ENCODE peak calls at places on chromosomes 3 and 15, in seven cellular contexts. O is RWPE2, G is small intestine, M is GM23338, X is keratinocyte, K is tibial artery, F is AG10803. N is an unnamed sample.

GRCh38 chr3:171875923-171876412 is 32.8 kb downstream of the TMEM212 start:
- DNase-seq in O (no peak), G (no peak), M (no peak), X (no peak), K (no peak), F (peak; percentile 34), N (no peak)

GRCh38 chr15:67109141-67110034 is 44.0 kb downstream of the SMAD3 start:
- DNase-seq in O (no peak), G (no peak), M (peak; percentile 26), X (no peak), K (peak; percentile 72), F (peak; percentile 97), N (peak; percentile 89)

GRCh38 chr15:77830041-77830440 is 197.3 kb upstream of the LINGO1 start:
- DNase-seq in O (peak; percentile 63), G (no peak), M (no peak), X (no peak), K (no peak), F (peak; percentile 53), N (peak; percentile 44)

GRCh38 chr3:130760922-130761321 is 14.3 kb upstream of the PIK3R4 start:
- DNase-seq in O (no peak), G (no peak), M (no peak), X (peak; percentile 73), K (no peak), F (no peak), N (no peak)

GRCh38 chr15:99343836-99344551 is 92.7 kb downstream of the LRRC28 start:
- DNase-seq in O (no peak), G (no peak), M (peak; percentile 75), X (no peak), K (no peak), F (no peak), N (no peak)

GRCh38 chr15:68993276-68993675 is 21.2 kb upstream of the NOX5 start:
- DNase-seq in O (peak; percentile 27), G (no peak), M (no peak), X (no peak), K (no peak), F (no peak), N (no peak)

GRCh38 chr15:96345560-96346389 is 15.3 kb downstream of the NR2F2 start:
- DNase-seq in O (no peak), G (peak; percentile 62), M (peak; percentile 82), X (no peak), K (peak; percentile 91), F (peak; percentile 81), N (no peak)

GRCh38 chr15:46576611-46577010 is 941.8 kb downstream of the SQOR start:
- DNase-seq in O (peak; percentile 51), G (no peak), M (no peak), X (no peak), K (no peak), F (peak; percentile 12), N (peak; percentile 2)

DNA sequence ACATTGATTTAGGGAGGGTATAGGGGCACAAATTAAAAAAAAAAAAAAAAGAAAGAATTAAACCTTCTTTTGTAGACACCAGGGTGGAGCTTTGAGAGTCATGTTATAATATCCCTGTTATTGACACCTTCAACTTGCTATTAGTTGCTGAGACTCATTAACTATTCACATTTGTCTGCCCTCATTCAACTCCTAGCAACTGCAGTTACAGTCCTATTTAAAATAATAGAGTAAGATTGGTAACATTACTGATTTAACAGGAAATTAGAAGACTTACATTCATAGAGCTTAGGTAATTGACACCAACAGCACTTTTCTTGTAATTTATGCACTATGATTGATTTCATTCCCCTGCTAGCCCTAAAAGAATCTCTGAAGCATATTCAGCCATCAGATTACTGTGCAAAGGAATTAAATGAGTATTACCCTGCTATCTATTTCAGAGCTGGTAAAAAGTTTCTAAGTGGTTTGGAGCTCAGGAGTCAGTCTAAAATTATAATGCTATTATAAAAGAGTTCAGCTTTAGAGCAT is 148.8 kb upstream of the TBL1XR1 start:
- DNase-seq in O (no peak), G (no peak), M (no peak), X (no peak), K (no peak), F (no peak), N (no peak)
- H3K4me3 ChIP-seq in O (no peak overlapping the region), G (no peak overlapping the region), M (peak overlapping the region; percentile 28), X (no peak overlapping the region), K (no peak overlapping the region), F (no peak overlapping the region), N (no peak overlapping the region)

DNA sequence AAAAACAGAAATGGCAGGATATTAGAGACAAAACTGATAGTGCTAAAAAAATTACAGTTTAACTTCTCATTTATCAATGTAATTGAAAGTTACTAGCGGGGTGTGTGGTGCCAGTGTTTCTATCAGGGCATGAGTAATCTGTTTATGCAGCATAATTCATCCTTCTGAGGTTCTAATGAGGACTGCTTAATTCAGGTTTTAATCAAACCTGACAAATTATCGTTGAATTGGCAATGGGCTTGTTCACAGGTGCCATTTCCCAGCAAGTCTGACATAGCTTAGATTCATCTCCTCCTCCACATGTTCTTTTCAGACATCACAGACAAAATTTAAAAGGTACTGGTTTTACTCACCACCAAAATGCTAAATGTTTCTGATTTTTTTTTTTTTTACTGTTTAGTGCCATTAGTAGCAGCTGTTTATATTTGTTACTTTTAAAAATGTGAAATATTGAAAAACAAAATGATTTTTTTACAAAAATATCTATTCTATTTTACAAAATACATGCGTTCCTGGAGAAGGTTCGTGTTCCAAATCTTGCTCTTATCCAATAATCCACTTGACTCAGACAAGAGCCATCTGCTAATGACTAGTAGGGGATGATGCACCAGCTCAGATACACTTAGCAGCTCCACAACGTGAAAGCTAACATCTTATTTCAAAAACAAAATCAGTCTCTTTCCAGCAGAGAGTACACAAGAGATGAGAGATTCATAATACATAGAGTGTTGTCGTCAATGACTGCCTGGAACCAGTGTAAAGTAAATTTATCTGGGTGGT is 447.7 kb upstream of the DPPA4 start:
- DNase-seq in O (no peak), G (no peak), M (no peak), X (no peak), K (no peak), F (no peak), N (no peak)
- H3K4me3 ChIP-seq in O (no peak overlapping the region), G (no peak overlapping the region), M (no peak overlapping the region), X (no peak overlapping the region), K (no peak overlapping the region), F (no peak overlapping the region), N (no peak overlapping the region)

GRCh38 chr3:118978393-118978758 is 56.3 kb downstream of the IGSF11 start:
- DNase-seq in O (no peak), G (no peak), M (no peak), X (no peak), K (no peak), F (no peak), N (no peak)

GRCh38 chr3:118980832-118981231 is 53.8 kb downstream of the IGSF11 start:
- DNase-seq in O (no peak), G (no peak), M (no peak), X (no peak), K (no peak), F (no peak), N (no peak)

GRCh38 chr3:118974356-118975097 is 60.1 kb downstream of the IGSF11 start:
- DNase-seq in O (no peak), G (no peak), M (no peak), X (no peak), K (no peak), F (no peak), N (no peak)

GRCh38 chr3:118977671-118978392 is 56.8 kb downstream of the IGSF11 start:
- DNase-seq in O (no peak), G (no peak), M (no peak), X (no peak), K (no peak), F (no peak), N (no peak)

DNA sequence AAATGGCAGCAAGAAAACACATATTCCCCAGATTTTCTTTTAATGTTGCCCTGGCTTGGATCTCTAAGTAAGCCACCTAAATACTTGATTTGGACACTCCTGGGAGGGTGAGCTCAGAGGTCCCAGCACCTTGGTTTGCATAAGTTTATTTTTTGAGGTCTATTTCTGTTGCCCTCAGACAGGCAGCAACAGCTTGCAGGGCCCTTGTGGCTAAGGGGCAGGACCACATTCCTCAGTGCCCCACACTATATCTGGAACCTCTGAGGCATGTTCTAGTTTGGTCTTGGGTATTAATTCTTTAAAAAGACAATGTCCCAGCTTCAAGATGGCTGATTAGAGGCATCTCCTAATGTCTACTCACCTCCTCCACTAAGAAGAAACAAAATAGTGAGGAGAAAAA is 57.5 kb downstream of the IGSF11 start:
- DNase-seq in O (no peak), G (no peak), M (no peak), X (no peak), K (no peak), F (no peak), N (no peak)
- H3K4me3 ChIP-seq in O (no peak overlapping the region), G (no peak overlapping the region), M (no peak overlapping the region), X (no peak overlapping the region), K (no peak overlapping the region), F (no peak overlapping the region), N (no peak overlapping the region)

GRCh38 chr15:83067638-83067962 is 548 bp upstream of the BTBD1 start:
- DNase-seq in O (no peak), G (no peak), M (no peak), X (no peak), K (no peak), F (no peak), N (no peak)
- H3K4me3 ChIP-seq in O (peak overlapping the region; percentile 81), G (peak overlapping the region; percentile 100), M (peak overlapping the region; percentile 77), X (peak overlapping the region; percentile 26), K (peak overlapping the region; percentile 67), F (peak overlapping the region; percentile 51), N (peak overlapping the region; percentile 92)

N was measured in retinal pigment epithelial cell.